ENCODE peak calls at places on chromosomes 7 and 10, in four cellular contexts. P, Z, U and C are unnamed samples.

GRCh38 chr10:72228318-72228751 is 12.3 kb upstream of the ASCC1 start:
- DNase-seq in P (no peak), Z (no peak), U (no peak), C (peak; percentile 37)

GRCh38 chr7:97772034-97772891 is 40.4 kb downstream of the TAC1 start:
- DNase-seq in P (no peak), Z (peak; percentile 3), U (no peak), C (no peak)

GRCh38 chr7:142434666-142435174 is 176.9 kb upstream of the PRSS58 start:
- DNase-seq in P (no peak), Z (no peak), U (no peak), C (no peak)

GRCh38 chr10:51544933-51545332 is 154.5 kb downstream of the CSTF2T start:
- DNase-seq in P (no peak), Z (no peak), U (no peak), C (no peak)

GRCh38 chr7:137934176-137934826 is 67.6 kb downstream of the CREB3L2 start:
- DNase-seq in P (no peak), Z (no peak), U (no peak), C (no peak)

GRCh38 chr7:105591522-105591921 is 10.2 kb upstream of the EFCAB10 start:
- DNase-seq in P (no peak), Z (no peak), U (no peak), C (no peak)

GRCh38 chr7:105473163-105473562 is 48.9 kb downstream of the PUS7 start:
- DNase-seq in P (no peak), Z (peak; percentile 39), U (no peak), C (no peak)

GRCh38 chr7:12436126-12436525 is 32.5 kb upstream of the VWDE start:
- DNase-seq in P (no peak), Z (no peak), U (no peak), C (no peak)

GRCh38 chr10:116767235-116767634 is 24.9 kb upstream of the HSPA12A start:
- DNase-seq in P (no peak), Z (peak; percentile 30), U (no peak), C (no peak)

GRCh38 chr10:5090551-5090950 is 3.7 kb upstream of the AKR1C3 start:
- DNase-seq in P (no peak), Z (no peak), U (no peak), C (no peak)

GRCh38 chr7:125130173-125130572 is 200.5 kb upstream of the POT1 start:
- DNase-seq in P (no peak), Z (no peak), U (no peak), C (no peak)

GRCh38 chr7:134761206-134761786 is 18.1 kb upstream of the CALD1 start:
- DNase-seq in P (no peak), Z (no peak), U (no peak), C (no peak)

GRCh38 chr7:86943447-86943846 is 116.0 kb downstream of the ELAPOR2 start:
- DNase-seq in P (no peak), Z (no peak), U (no peak), C (no peak)

GRCh38 chr7:89607797-89608196 is 546.5 kb upstream of the STEAP1 start:
- DNase-seq in P (no peak), Z (no peak), U (no peak), C (no peak)

GRCh38 chr10:48238826-48239520 is 35.5 kb downstream of the FRMPD2 start:
- DNase-seq in P (no peak), Z (no peak), U (no peak), C (no peak)

GRCh38 chr7:141685285-141686035 is 16.5 kb downstream of the DENND11 start:
- DNase-seq in P (no peak), Z (no peak), U (no peak), C (no peak)

GRCh38 chr10:4984971-4985594 is 18.6 kb downstream of the AKR1C2 start:
- DNase-seq in P (no peak), Z (peak; percentile 95), U (no peak), C (no peak)

GRCh38 chr7:43462836-43463235 is 120.1 kb upstream of the STK17A start:
- DNase-seq in P (no peak), Z (no peak), U (no peak), C (no peak)

GRCh38 chr7:3559178-3559765 is 258.2 kb downstream of the SDK1 start:
- DNase-seq in P (no peak), Z (peak; percentile 54), U (no peak), C (no peak)

GRCh38 chr7:25949672-25950487 is 202.1 kb upstream of the NFE2L3 start:
- DNase-seq in P (no peak), Z (no peak), U (no peak), C (no peak)

GRCh38 chr10:119270893-119271361 is 63.6 kb downstream of the GRK5 start:
- DNase-seq in P (no peak), Z (peak; percentile 72), U (no peak), C (no peak)

GRCh38 chr10:19791032-19791431 is 25.2 kb upstream of the PLXDC2 start:
- DNase-seq in P (no peak), Z (no peak), U (no peak), C (no peak)

GRCh38 chr10:33410096-33410859 is 75.8 kb upstream of the NRP1 start:
- DNase-seq in P (no peak), Z (no peak), U (no peak), C (no peak)

GRCh38 chr7:116948934-116949333 is 4.4 kb upstream of the ST7 start:
- DNase-seq in P (no peak), Z (no peak), U (no peak), C (no peak)

GRCh38 chr7:103962070-103962469 is 27.4 kb downstream of the RELN start:
- DNase-seq in P (no peak), Z (no peak), U (no peak), C (no peak)

GRCh38 chr10:60434418-60435046 is 44.9 kb upstream of the ANK3 start:
- DNase-seq in P (no peak), Z (peak; percentile 67), U (no peak), C (peak; percentile 61)

GRCh38 chr7:28076421-28077163 is 104.0 kb downstream of the JAZF1 start:
- DNase-seq in P (no peak), Z (peak; percentile 57), U (no peak), C (peak; percentile 44)

GRCh38 chr10:74081192-74081803 is 69.3 kb downstream of the AP3M1 start:
- DNase-seq in P (no peak), Z (peak; percentile 64), U (no peak), C (peak; percentile 70)

GRCh38 chr7:5657901-5658300 is 123.6 kb downstream of the RNF216 start:
- DNase-seq in P (no peak), Z (no peak), U (no peak), C (no peak)

GRCh38 chr7:137015015-137015414 is 146.6 kb downstream of the CHRM2 start:
- DNase-seq in P (no peak), Z (no peak), U (no peak), C (no peak)

GRCh38 chr7:69047166-69047760 is 551.0 kb upstream of the AUTS2 start:
- DNase-seq in P (no peak), Z (no peak), U (no peak), C (no peak)

GRCh38 chr7:48101880-48102448 is 12.9 kb downstream of the UPP1 start:
- DNase-seq in P (no peak), Z (no peak), U (no peak), C (no peak)

GRCh38 chr7:123230603-123231002 is 30.8 kb upstream of the SLC13A1 start:
- DNase-seq in P (no peak), Z (no peak), U (no peak), C (no peak)

GRCh38 chr10:15879058-15879457 is 18.8 kb upstream of the MINDY3 start:
- DNase-seq in P (no peak), Z (peak; percentile 46), U (no peak), C (peak; percentile 44)

GRCh38 chr7:134280508-134280907 is 36.2 kb downstream of the SLC35B4 start:
- DNase-seq in P (no peak), Z (no peak), U (no peak), C (no peak)

GRCh38 chr10:34024708-34025425 is 690.4 kb upstream of the NRP1 start:
- DNase-seq in P (no peak), Z (peak; percentile 43), U (no peak), C (no peak)

GRCh38 chr7:46034056-46034768 is 113.1 kb upstream of the IGFBP3 start:
- DNase-seq in P (no peak), Z (no peak), U (no peak), C (no peak)

GRCh38 chr10:58475322-58476277 is 37.1 kb upstream of the BICC1 start:
- DNase-seq in P (no peak), Z (no peak), U (no peak), C (no peak)

GRCh38 chr10:4545077-4545476 is 280.9 kb upstream of the AKR1E2 start:
- DNase-seq in P (no peak), Z (no peak), U (no peak), C (no peak)

GRCh38 chr7:7919449-7919945 is 49.1 kb upstream of the GLCCI1 start:
- DNase-seq in P (no peak), Z (no peak), U (no peak), C (no peak)
- H3K4me2 ChIP-seq in P (no peak overlapping the region), Z (no peak overlapping the region), U (peak overlapping the region; percentile 78), C (no peak overlapping the region)

DNA sequence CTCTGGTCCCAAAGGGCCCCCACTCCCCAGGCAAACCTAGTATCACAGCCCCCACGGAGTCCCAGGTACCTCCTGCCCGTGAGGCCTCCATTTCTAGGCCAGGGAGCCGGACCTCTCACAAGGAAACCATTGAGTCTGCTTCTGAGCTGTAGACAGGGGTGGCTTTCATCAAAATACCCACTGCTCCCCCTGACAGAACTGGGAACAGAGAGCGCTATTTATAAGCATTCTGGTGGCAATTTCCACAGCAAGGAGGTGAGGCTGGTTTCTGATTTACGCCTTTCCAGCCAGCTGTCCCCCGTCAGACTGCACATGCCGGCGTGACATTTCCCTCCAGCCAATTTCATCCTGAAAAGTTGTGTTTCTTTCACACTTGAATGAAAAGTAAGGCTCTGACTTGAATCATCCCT is 407.5 kb upstream of the PRKCQ start:
- DNase-seq in P (no peak), Z (no peak), U (no peak), C (no peak)
- TF ChIP-seq CHD2 in P (no peak), Z (no peak), U (no peak), C (no peak)

DNA sequence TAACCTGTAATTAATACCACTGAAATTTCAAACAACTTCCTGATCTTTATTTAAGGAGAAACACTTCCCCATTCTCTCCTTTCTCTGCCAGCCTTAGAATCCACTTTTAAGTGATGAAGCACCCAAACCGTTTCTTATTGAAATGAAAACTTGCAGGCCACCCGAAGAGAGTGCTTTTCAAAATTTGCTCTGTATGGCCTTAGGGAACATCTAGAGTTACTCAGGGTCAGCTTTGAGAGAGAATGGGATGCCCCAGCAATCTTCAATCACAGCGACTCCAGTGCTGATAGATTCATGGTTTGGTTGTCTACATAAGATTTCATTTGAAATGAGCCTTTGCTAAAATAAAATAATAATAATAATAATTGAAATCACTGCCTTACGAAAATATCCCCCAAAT is 323.1 kb downstream of the PCLO start:
- DNase-seq in P (no peak), Z (no peak), U (no peak), C (peak; percentile 9)
- H3K4me2 ChIP-seq in P (peak overlapping the region; percentile 31), Z (peak overlapping the region; percentile 2), U (no peak overlapping the region), C (peak overlapping the region; percentile 33)

DNA sequence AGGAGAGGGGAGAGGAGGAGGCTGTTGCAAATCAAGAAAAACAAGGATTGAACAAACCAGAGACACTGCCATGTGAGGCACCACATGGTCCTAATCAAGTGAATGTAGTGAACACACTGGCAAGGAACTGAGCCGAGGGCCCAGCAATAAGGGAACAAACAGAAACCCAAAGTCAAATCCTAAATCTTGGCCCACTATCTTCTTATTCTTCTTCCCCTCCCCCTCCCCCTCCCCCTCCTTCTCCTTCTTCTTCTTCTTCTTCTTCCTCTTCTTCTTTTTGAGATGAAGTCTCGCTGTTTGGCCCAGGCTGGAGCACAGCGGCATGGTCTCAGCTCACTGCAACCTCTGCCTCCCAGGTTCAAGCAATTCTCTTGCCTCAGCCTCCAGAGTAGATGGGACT is 24.0 kb downstream of the KIAA1549 start:
- DNase-seq in P (no peak), Z (no peak), U (no peak), C (no peak)
- TF ChIP-seq CHD2 in P (no peak), Z (no peak), U (no peak), C (no peak)